ENCODE peak calls at places on chromosomes 3 and 15, in eight cellular contexts. G is adrenal gland, W is esophagus squamous epithelium, V is HCT116, X is spleen, I is sigmoid colon, J is heart left ventricle, S is right lobe of liver. C is an unnamed sample. For H3K4me1 and H3K9me3, the result is how much of the 10 kb centered on the place peaks cover.

GRCh38 chr3:12579919-12580318 is 23.0 kb downstream of the MKRN2 start:
- DNase-seq in G (peak), W (no peak), V (no peak), X (no peak), I (no peak), J (no peak), S (no peak), C (no peak)

GRCh38 chr3:123837858-123838257 is 46.3 kb downstream of the MYLK start:
- DNase-seq in G (no peak), W (no peak), V (no peak), X (no peak), I (no peak), J (no peak), S (no peak), C (no peak)

GRCh38 chr3:54374214-54374855 is 252.0 kb downstream of the CACNA2D3 start:
- DNase-seq in G (no peak), W (no peak), V (no peak), X (no peak), I (no peak), J (no peak), S (no peak), C (no peak)

GRCh38 chr15:90749754-90750153 is 32.6 kb downstream of the BLM start:
- DNase-seq in G (no peak), W (no peak), V (no peak), X (no peak), I (no peak), J (no peak), S (no peak), C (no peak)

GRCh38 chr15:98649621-98649995 is 1.3 kb downstream of the IGF1R start:
- DNase-seq in G (peak), W (no peak), V (no peak), X (no peak), I (peak), J (peak), S (peak), C (peak)

GRCh38 chr3:107143206-107143605 is 234.0 kb upstream of the CCDC54 start:
- DNase-seq in G (no peak), W (no peak), V (no peak), X (no peak), I (no peak), J (peak), S (no peak), C (no peak)

GRCh38 chr15:100665570-100665969 is 63.2 kb downstream of the ASB7 start:
- DNase-seq in G (no peak), W (no peak), V (no peak), X (no peak), I (peak), J (no peak), S (no peak), C (no peak)

GRCh38 chr3:81823882-81824395 is 62.5 kb upstream of the GBE1 start:
- DNase-seq in G (no peak), W (no peak), V (no peak), X (no peak), I (no peak), J (no peak), S (no peak), C (no peak)

GRCh38 chr3:158058775-158059174 is 47.4 kb downstream of the SHOX2 start:
- DNase-seq in G (no peak), W (no peak), V (no peak), X (no peak), I (no peak), J (no peak), S (no peak), C (no peak)

GRCh38 chr3:5576277-5577011 is 388.9 kb downstream of the EDEM1 start:
- DNase-seq in G (no peak), W (no peak), V (no peak), X (no peak), I (no peak), J (no peak), S (no peak), C (no peak)

GRCh38 chr15:78177447-78177873 is 28.3 kb downstream of the IDH3A start:
- DNase-seq in G (no peak), W (no peak), V (peak), X (peak), I (no peak), J (peak), S (peak), C (no peak)

GRCh38 chr3:177646749-177647148 is 449.5 kb upstream of the TBL1XR1 start:
- DNase-seq in G (no peak), W (no peak), V (no peak), X (no peak), I (no peak), J (no peak), S (no peak), C (no peak)

GRCh38 chr15:98648654-98649537 is 557 bp downstream of the IGF1R start:
- DNase-seq in G (peak), W (no peak), V (no peak), X (peak), I (peak), J (peak), S (peak), C (peak)

GRCh38 chr3:46667657-46668056 is 25.8 kb downstream of the ALS2CL start:
- DNase-seq in G (peak), W (no peak), V (no peak), X (peak), I (peak), J (peak), S (peak), C (peak)

GRCh38 chr3:177601120-177601519 is 403.8 kb upstream of the TBL1XR1 start:
- DNase-seq in G (no peak), W (no peak), V (no peak), X (no peak), I (no peak), J (no peak), S (no peak), C (no peak)

GRCh38 chr15:71802770-71803169 is 7.6 kb upstream of the NR2E3 start:
- DNase-seq in G (no peak), W (no peak), V (no peak), X (no peak), I (no peak), J (no peak), S (no peak), C (no peak)

GRCh38 chr3:64318001-64318400 is 92.7 kb upstream of the PRICKLE2 start:
- DNase-seq in G (no peak), W (no peak), V (no peak), X (no peak), I (no peak), J (no peak), S (no peak), C (no peak)

GRCh38 chr3:70090322-70090913 is 90.9 kb downstream of the SAMMSON start:
- DNase-seq in G (no peak), W (no peak), V (no peak), X (no peak), I (no peak), J (no peak), S (no peak), C (no peak)

GRCh38 chr3:48609088-48610005 is at the start of gene UQCRC1:
- DNase-seq in G (peak), W (peak), V (peak), X (peak), I (peak), J (peak), S (peak), C (peak)

GRCh38 chr3:10317311-10317960 is 3.5 kb downstream of the SEC13 start:
- DNase-seq in G (no peak), W (no peak), V (no peak), X (no peak), I (no peak), J (no peak), S (no peak), C (no peak)

GRCh38 chr3:13825317-13825590 is 54.6 kb downstream of the WNT7A start:
- DNase-seq in G (no peak), W (no peak), V (no peak), X (no peak), I (no peak), J (no peak), S (no peak), C (no peak)

GRCh38 chr15:46091860-46092450 is 457.1 kb downstream of the SQOR start:
- DNase-seq in G (peak), W (no peak), V (peak), X (no peak), I (no peak), J (no peak), S (no peak), C (no peak)

GRCh38 chr3:47283193-47283537 is 421 bp downstream of the KLHL18 start:
- DNase-seq in G (no peak), W (no peak), V (no peak), X (no peak), I (peak), J (no peak), S (peak), C (no peak)

GRCh38 chr15:81157195-81157938 is 23.3 kb downstream of the CFAP161 start:
- DNase-seq in G (no peak), W (no peak), V (no peak), X (no peak), I (no peak), J (no peak), S (no peak), C (no peak)

GRCh38 chr15:35427091-35427490 is 118.9 kb downstream of the DPH6 start:
- DNase-seq in G (no peak), W (no peak), V (no peak), X (no peak), I (no peak), J (no peak), S (no peak), C (no peak)

GRCh38 chr3:60079076-60079475 is 1029.3 kb upstream of the CFAP20DC start:
- DNase-seq in G (no peak), W (no peak), V (no peak), X (no peak), I (no peak), J (no peak), S (no peak), C (no peak)

GRCh38 chr3:16884748-16885587 is at the start of gene PLCL2:
- DNase-seq in G (peak), W (no peak), V (no peak), X (peak), I (peak), J (peak), S (peak), C (peak)

GRCh38 chr3:69161587-69162196 is 39.3 kb upstream of the LMOD3 start:
- DNase-seq in G (no peak), W (no peak), V (peak), X (no peak), I (no peak), J (no peak), S (no peak), C (no peak)

GRCh38 chr3:120435621-120436020 is 15.2 kb downstream of the FSTL1 start:
- DNase-seq in G (no peak), W (no peak), V (peak), X (no peak), I (no peak), J (no peak), S (no peak), C (no peak)

GRCh38 chr3:184576457-184577240 is 15.1 kb downstream of the EPHB3 start:
- DNase-seq in G (no peak), W (no peak), V (no peak), X (no peak), I (no peak), J (no peak), S (no peak), C (no peak)

GRCh38 chr3:122786067-122786466 is 7.6 kb downstream of the HSPBAP1 start:
- DNase-seq in G (peak), W (no peak), V (no peak), X (no peak), I (no peak), J (no peak), S (no peak), C (no peak)

GRCh38 chr3:12460132-12460531 is 24.1 kb upstream of the TSEN2 start:
- DNase-seq in G (no peak), W (no peak), V (no peak), X (no peak), I (no peak), J (no peak), S (no peak), C (no peak)

GRCh38 chr3:180615954-180616353 is 14.0 kb downstream of the TTC14 start:
- DNase-seq in G (no peak), W (no peak), V (no peak), X (no peak), I (no peak), J (no peak), S (no peak), C (no peak)

GRCh38 chr3:31227152-31227581 is 305.6 kb upstream of the STT3B start:
- DNase-seq in G (no peak), W (no peak), V (no peak), X (no peak), I (no peak), J (no peak), S (no peak), C (no peak)

GRCh38 chr3:31226331-31226730 is 306.4 kb upstream of the STT3B start:
- DNase-seq in G (no peak), W (no peak), V (no peak), X (peak), I (no peak), J (no peak), S (no peak), C (no peak)

GRCh38 chr3:31223278-31223677 is 309.4 kb upstream of the STT3B start:
- DNase-seq in G (no peak), W (no peak), V (no peak), X (no peak), I (no peak), J (no peak), S (no peak), C (no peak)

GRCh38 chr3:31225923-31226322 is 306.8 kb upstream of the STT3B start:
- DNase-seq in G (no peak), W (no peak), V (no peak), X (no peak), I (no peak), J (no peak), S (no peak), C (no peak)

DNA sequence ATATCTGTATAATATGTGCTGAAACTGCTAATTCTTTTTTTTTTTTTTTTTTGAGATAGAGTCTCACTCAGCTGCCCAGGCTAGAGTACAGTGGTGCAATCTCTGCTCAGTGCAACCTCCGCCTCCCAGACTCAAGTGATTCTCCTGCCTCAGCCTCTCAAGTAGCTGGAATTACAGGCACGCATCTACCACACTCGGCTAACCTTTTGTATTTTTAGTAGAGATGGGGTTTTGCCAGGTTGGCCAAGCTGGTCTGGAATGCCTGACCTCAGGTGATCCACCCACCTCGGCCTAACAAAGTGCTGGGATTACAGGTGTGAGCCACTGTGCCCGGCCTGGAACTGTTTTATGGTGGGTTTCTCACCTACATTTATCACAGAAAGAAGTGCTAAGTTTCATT is 307.8 kb upstream of the STT3B start:
- DNase-seq in G (no peak), W (no peak), V (no peak), X (no peak), I (no peak), J (no peak), S (no peak), C (no peak)
- H3K4me1 ChIP-seq in G (under half), W (under half), V (under half), X (under half), I (under half), J (under half), S (under half), C (under half)

GRCh38 chr15:55288006-55288717 is 1.5 kb downstream of the RAB27A start:
- DNase-seq in G (no peak), W (no peak), V (no peak), X (no peak), I (no peak), J (no peak), S (no peak), C (no peak)

GRCh38 chr15:55281517-55282227 is 7.9 kb downstream of the RAB27A start:
- DNase-seq in G (no peak), W (no peak), V (no peak), X (no peak), I (no peak), J (no peak), S (no peak), C (no peak)

GRCh38 chr15:55283295-55284147 is 6.1 kb downstream of the RAB27A start:
- DNase-seq in G (no peak), W (no peak), V (no peak), X (no peak), I (no peak), J (no peak), S (no peak), C (no peak)

GRCh38 chr15:55282284-55282833 is 7.3 kb downstream of the RAB27A start:
- DNase-seq in G (peak), W (no peak), V (no peak), X (no peak), I (no peak), J (no peak), S (no peak), C (no peak)

GRCh38 chr15:55284461-55284860 is 5.2 kb downstream of the RAB27A start:
- DNase-seq in G (no peak), W (no peak), V (no peak), X (no peak), I (no peak), J (no peak), S (no peak), C (no peak)
- H3K9me3 ChIP-seq in G (under half), W (under half), V (under half), X (under half), I (under half), J (under half), S (under half), C (under half)

DNA sequence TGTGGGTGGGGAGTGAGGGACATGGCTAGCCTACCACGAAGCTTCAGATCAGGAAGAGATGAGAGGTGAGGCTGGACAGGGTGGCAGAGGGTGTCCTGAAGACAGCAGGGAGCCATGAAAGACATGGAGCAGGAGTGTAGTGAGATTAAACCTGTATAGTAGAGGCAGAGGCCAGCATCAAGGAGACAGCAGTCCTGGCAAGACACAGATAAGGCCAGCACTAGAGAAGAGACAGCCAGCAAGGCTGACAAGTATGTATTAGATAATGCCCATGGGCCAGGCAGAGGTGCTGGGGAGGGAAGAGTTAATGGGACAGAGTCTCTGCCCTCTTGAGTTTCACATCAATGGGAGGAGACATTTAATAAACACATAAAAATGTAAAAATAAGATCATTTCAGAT is 3.7 kb upstream of the GP9 start:
- DNase-seq in G (no peak), W (no peak), V (no peak), X (peak), I (no peak), J (no peak), S (no peak), C (no peak)
- TF ChIP-seq POLR2A in G (no peak), W (no peak), V (no peak), X (no peak), I (no peak), J (no peak), S (no peak), C (no peak)

GRCh38 chr15:43190178-43190577 is 5.0 kb downstream of the CCNDBP1 start:
- DNase-seq in G (peak), W (no peak), V (no peak), X (no peak), I (no peak), J (peak), S (peak), C (no peak)
- H3K4me1 ChIP-seq in G (under half), W (under half), V (under half), X (under half), I (under half), J (under half), S (under half), C (under half)

DNA sequence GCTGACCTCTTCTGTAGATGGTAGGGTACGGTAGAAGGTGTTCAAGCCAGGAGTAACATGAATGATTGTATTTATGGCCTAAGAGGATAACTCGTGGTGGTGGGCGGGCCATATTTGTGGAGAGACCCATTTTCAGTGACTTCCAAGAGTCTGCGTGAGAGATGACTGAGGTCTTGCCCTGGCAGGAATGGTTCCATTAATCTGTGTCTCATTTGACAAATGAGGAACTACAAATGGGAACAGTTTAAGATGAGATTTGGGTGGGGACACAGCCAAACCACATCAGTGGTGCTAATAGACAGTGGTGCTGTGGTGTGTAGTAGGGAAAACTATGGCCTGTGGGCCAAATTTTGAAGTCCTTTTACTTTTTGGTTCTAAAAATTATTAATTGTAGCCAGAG is 47.1 kb downstream of the FLNB start:
- DNase-seq in G (no peak), W (no peak), V (no peak), X (no peak), I (no peak), J (no peak), S (no peak), C (no peak)
- H3K9me3 ChIP-seq in G (under half), W (under half), V (under half), X (under half), I (under half), J (under half), S (under half), C (under half)

GRCh38 chr3:52232279-52233107 is 6.5 kb downstream of the TWF2 start:
- DNase-seq in G (no peak), W (no peak), V (no peak), X (no peak), I (no peak), J (no peak), S (no peak), C (no peak)
- TF ChIP-seq POLR2A in G (no peak), W (no peak), V (no peak), X (no peak), I (no peak), J (no peak), S (no peak), C (no peak)

GRCh38 chr3:30645077-30645476 is 38.7 kb downstream of the TGFBR2 start:
- DNase-seq in G (no peak), W (no peak), V (no peak), X (no peak), I (no peak), J (no peak), S (no peak), C (no peak)

GRCh38 chr3:30644615-30645014 is 38.2 kb downstream of the TGFBR2 start:
- DNase-seq in G (peak), W (no peak), V (no peak), X (no peak), I (peak), J (peak), S (no peak), C (no peak)

GRCh38 chr3:30641612-30642251 is 35.3 kb downstream of the TGFBR2 start:
- DNase-seq in G (no peak), W (no peak), V (no peak), X (no peak), I (no peak), J (no peak), S (no peak), C (no peak)

GRCh38 chr3:30642715-30643361 is 36.4 kb downstream of the TGFBR2 start:
- DNase-seq in G (no peak), W (no peak), V (no peak), X (no peak), I (no peak), J (no peak), S (no peak), C (no peak)

GRCh38 chr3:30643763-30644462 is 37.5 kb downstream of the TGFBR2 start:
- DNase-seq in G (no peak), W (no peak), V (no peak), X (peak), I (no peak), J (no peak), S (no peak), C (no peak)
- H3K4me1 ChIP-seq in G (under half), W (under half), V (under half), X (half or more), I (half or more), J (under half), S (under half), C (under half)

GRCh38 chr15:25088261-25088790 is 133.5 kb downstream of the SNRPN start:
- DNase-seq in G (no peak), W (no peak), V (no peak), X (peak), I (no peak), J (no peak), S (peak), C (no peak)
- H3K9me3 ChIP-seq in G (under half), W (half or more), V (half or more), X (half or more), I (half or more), J (under half), S (under half), C (half or more)

C was measured in ovary.